ENCODE peak calls at places on chromosomes 3 and 15, in ten cellular contexts. L, V, X, Z, G, F, Y, R, W and S are unnamed samples.
A peak's percentile ranks its signal among the peaks of the same experiment; 100 is the strongest.

GRCh38 chr3:141454055-141454454 is 32.8 kb upstream of the RASA2 start:
- DNase-seq in X (no peak), W (no peak), Y (no peak), V (no peak), R (no peak), L (no peak), G (no peak), F (no peak), Z (no peak), S (no peak)

GRCh38 chr15:61499371-61499770 is 270.3 kb upstream of the RORA start:
- DNase-seq in Z (no peak), F (no peak), W (no peak), X (no peak), L (no peak), V (no peak), R (no peak), G (no peak), Y (no peak), S (no peak)

GRCh38 chr3:190205739-190206138 is 85.0 kb upstream of the P3H2 start:
- DNase-seq in F (no peak), R (peak; percentile 74), X (no peak), G (no peak), L (no peak), Z (no peak), W (no peak), V (peak; percentile 52), Y (no peak), S (no peak)

GRCh38 chr15:90141646-90142045 is 39.4 kb upstream of the IDH2 start:
- DNase-seq in V (peak; percentile 35), L (no peak), R (peak; percentile 81), F (no peak), Y (no peak), G (no peak), X (no peak), W (no peak), Z (peak; percentile 55), S (no peak)

GRCh38 chr15:57376695-57377477 is 581 bp downstream of the CGNL1 start:
- DNase-seq in Z (peak; percentile 38), R (peak; percentile 31), V (no peak), Y (peak; percentile 37), G (no peak), F (peak; percentile 59), W (peak; percentile 59), L (no peak), X (peak; percentile 71), S (peak; percentile 72)

GRCh38 chr3:141278196-141279073 is 46.8 kb downstream of the PXYLP1 start:
- DNase-seq in L (no peak), R (no peak), V (peak; percentile 25), X (no peak), Y (no peak), G (no peak), F (peak; percentile 53), Z (no peak), W (peak; percentile 43), S (peak; percentile 58)

GRCh38 chr15:39327005-39327725 is 253.7 kb upstream of the THBS1 start:
- DNase-seq in X (no peak), G (no peak), F (no peak), Y (no peak), Z (no peak), R (no peak), V (no peak), W (no peak), L (no peak), S (no peak)

GRCh38 chr3:184811663-184811998 is 335 bp upstream of the VPS8 start:
- DNase-seq in X (no peak), F (no peak), W (no peak), G (no peak), V (no peak), R (no peak), L (no peak), Z (no peak), Y (no peak), S (no peak)

GRCh38 chr15:70702584-70702983 is 60.8 kb downstream of the UACA start:
- DNase-seq in F (no peak), X (no peak), L (no peak), G (no peak), W (no peak), Y (peak; percentile 31), Z (no peak), V (no peak), R (no peak), S (no peak)

GRCh38 chr3:190051643-190052042 is 69.1 kb downstream of the P3H2 start:
- DNase-seq in L (no peak), R (no peak), F (no peak), W (no peak), V (no peak), Y (no peak), G (no peak), X (peak; percentile 31), Z (no peak), S (no peak)

GRCh38 chr3:108472011-108472591 is 38.3 kb downstream of the MYH15 start:
- DNase-seq in R (peak; percentile 84), W (no peak), G (no peak), F (no peak), Z (peak; percentile 32), V (peak; percentile 82), Y (peak; percentile 34), X (no peak), L (peak; percentile 88), S (no peak)

GRCh38 chr3:128997486-128997885 is 3.6 kb upstream of the CFAP92 start:
- DNase-seq in W (no peak), Y (no peak), R (no peak), F (no peak), Z (no peak), G (no peak), V (no peak), X (no peak), L (no peak), S (no peak)

GRCh38 chr15:68368731-68369435 is 63.1 kb downstream of the ITGA11 start:
- DNase-seq in F (no peak), Y (no peak), V (no peak), W (no peak), G (no peak), R (peak; percentile 73), X (no peak), Z (no peak), L (no peak), S (no peak)

GRCh38 chr3:44554626-44555592 is at the start of gene ZKSCAN7:
- DNase-seq in W (peak; percentile 72), R (peak; percentile 54), X (peak; percentile 73), F (peak; percentile 33), V (peak; percentile 67), L (no peak), Y (peak; percentile 58), Z (peak; percentile 85), G (no peak), S (peak; percentile 62)

GRCh38 chr15:26023231-26023630 is 160.1 kb upstream of the ATP10A start:
- DNase-seq in V (no peak), W (no peak), Z (no peak), R (no peak), Y (no peak), X (no peak), L (no peak), F (no peak), G (no peak), S (no peak)

GRCh38 chr3:100538339-100538706 is 45.9 kb downstream of the TMEM45A start:
- DNase-seq in V (no peak), Z (no peak), R (no peak), W (no peak), Y (no peak), X (no peak), L (no peak), F (no peak), G (peak; percentile 12), S (no peak)
- H3K27ac ChIP-seq in V (no peak overlapping the region), Z (no peak overlapping the region), R (no peak overlapping the region), W (no peak overlapping the region), Y (no peak overlapping the region), X (no peak overlapping the region), L (no peak overlapping the region), F (no peak overlapping the region), G (peak overlapping the region; percentile 41), S (no peak overlapping the region)

DNA sequence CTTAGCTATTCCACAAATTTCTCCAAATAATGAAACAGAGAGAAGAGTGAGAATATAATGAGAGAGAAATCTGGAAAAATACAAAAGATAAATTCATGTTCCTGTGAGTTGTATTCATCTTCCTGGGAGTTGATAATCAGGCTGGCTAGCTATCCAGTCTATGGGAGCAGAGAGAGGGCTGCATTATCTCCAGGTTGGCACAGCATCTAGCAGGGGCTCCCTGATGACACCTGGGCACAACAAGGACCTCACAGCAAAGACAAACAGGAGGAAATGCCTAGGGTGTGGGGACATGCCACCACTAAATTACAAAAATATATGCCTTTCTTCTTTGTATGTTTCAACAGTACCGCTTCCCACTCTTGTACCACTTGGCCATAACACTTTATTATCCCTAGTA is 1.9 kb downstream of the EHD4 start:
- DNase-seq in L (no peak), W (no peak), Z (no peak), Y (no peak), X (no peak), R (no peak), V (no peak), F (no peak), G (no peak), S (no peak)
- H3K4me3 ChIP-seq in L (peak overlapping the region; percentile 88), W (no peak overlapping the region), Z (no peak overlapping the region), Y (no peak overlapping the region), X (no peak overlapping the region), R (no peak overlapping the region), V (peak overlapping the region; percentile 98), F (no peak overlapping the region), G (peak overlapping the region; percentile 95), S (peak overlapping the region; percentile 86)

DNA sequence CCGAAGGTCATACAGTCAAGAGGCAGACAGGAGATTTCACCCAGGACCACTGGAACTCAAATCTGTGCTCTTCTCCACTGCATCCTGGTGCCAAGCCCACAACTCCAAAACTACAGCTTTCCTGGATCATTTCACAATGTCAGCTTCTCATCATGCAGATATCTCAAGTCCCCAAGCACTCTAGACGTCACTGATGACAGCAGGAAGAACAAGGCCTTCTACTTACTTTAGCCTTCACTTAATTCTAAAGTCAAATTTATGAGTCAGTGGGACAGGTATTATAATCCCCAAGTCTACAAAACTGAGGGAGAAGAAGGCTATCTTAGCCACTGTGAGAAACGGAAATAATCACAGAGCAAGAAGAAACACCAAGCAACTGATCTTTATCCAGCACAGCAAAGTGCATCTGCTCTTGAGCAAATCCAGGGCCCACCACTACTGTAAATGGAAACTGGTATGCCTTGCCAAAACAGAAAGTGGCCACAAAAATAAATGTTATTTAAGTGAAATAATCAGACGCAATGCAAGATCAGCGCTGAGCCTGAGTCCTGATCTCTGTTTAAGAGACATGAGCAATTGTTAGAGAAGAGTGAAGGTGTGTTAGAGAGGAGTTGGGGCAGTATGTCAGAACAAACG is 928 bp downstream of the RAD18 start:
- DNase-seq in F (no peak), Z (no peak), W (no peak), X (no peak), V (no peak), L (no peak), Y (peak; percentile 18), R (peak; percentile 47), G (peak; percentile 9), S (no peak)
- H3K27ac ChIP-seq in F (no peak overlapping the region), Z (peak overlapping the region; percentile 62), W (no peak overlapping the region), X (no peak overlapping the region), V (peak overlapping the region; percentile 90), L (peak overlapping the region; percentile 90), Y (peak overlapping the region; percentile 68), R (no peak overlapping the region), G (peak overlapping the region; percentile 44), S (peak overlapping the region; percentile 78)

DNA sequence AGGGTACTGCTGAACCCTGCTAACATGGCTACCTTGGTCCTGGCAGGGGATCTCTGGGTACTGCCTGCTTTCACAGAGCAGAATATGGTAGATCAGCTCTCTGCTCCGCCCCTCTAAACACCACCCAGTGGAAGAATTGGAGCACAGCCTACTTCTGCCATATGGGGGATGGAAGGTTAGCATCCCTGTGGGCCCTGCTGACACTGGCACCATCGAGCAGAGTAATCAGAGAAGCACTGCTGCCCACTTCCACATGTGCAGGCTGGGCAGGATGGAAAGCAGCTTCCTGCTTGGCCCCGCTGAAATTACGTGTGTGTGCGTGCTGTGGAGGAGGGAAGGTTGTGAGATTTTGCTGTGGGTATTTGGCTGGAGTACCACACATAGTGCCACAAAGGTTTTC is 24.8 kb downstream of the CCR1 start:
- DNase-seq in Z (no peak), G (no peak), Y (no peak), W (no peak), V (no peak), L (no peak), X (no peak), F (no peak), R (no peak), S (no peak)
- H3K4me3 ChIP-seq in Z (no peak overlapping the region), G (no peak overlapping the region), Y (no peak overlapping the region), W (no peak overlapping the region), V (no peak overlapping the region), L (no peak overlapping the region), X (no peak overlapping the region), F (no peak overlapping the region), R (no peak overlapping the region), S (no peak overlapping the region)